ENCODE peak calls at places on chromosomes 13 and 19, in nine cellular contexts. U is stimulated activated CD4-positive, alpha-beta T cell treated with anti-CD3 and anti-CD28 coated beads, Interleukin-12 subunit alpha, Interleukin-12 subunit beta, amount 100 ng/mL, for 48 hours; O is retina; A is GM03348; B is globus pallidus; D is CD4-positive, alpha-beta memory T cell; R is H4; T is activated effector memory CD4-positive, alpha-beta T cell treated with anti-CD3 and anti-CD28 coated beads, Interleukin-2, amount 50 U/mL, for 16 hours; X is GM23338. K is an unnamed sample.

GRCh38 chr13:67374391-67374790 is 144.3 kb upstream of the PCDH9 start:
- DNase-seq in R (no peak), B (no peak), T (no peak), D (no peak), A (no peak), O (no peak), U (no peak), X (no peak), K (no peak)

GRCh38 chr19:45995715-45996385 is 583 bp downstream of the CCDC61 start:
- DNase-seq in X (no peak), U (no peak), R (no peak), B (no peak), O (no peak), T (no peak), D (no peak), A (no peak), K (no peak)

GRCh38 chr19:19040417-19040816 is 7.0 kb downstream of the ARMC6 start:
- DNase-seq in A (peak), U (no peak), R (no peak), X (no peak), D (no peak), T (no peak), O (no peak), B (no peak), K (no peak)

GRCh38 chr19:49064029-49064629 is 489 bp downstream of the NTF4 start:
- DNase-seq in O (no peak), B (no peak), U (no peak), R (no peak), T (no peak), X (peak), D (no peak), A (no peak), K (no peak)

GRCh38 chr13:77409412-77409811 is 82.5 kb upstream of the MYCBP2 start:
- DNase-seq in T (no peak), O (no peak), X (peak), D (no peak), R (no peak), U (no peak), B (no peak), A (no peak), K (no peak)

GRCh38 chr19:51971624-51972023 is 15.0 kb downstream of the ZNF350 start:
- DNase-seq in D (peak), T (no peak), A (no peak), X (peak), B (no peak), O (peak), U (no peak), R (no peak), K (no peak)

GRCh38 chr13:98142427-98143156 is at the start of gene FARP1:
- DNase-seq in U (no peak), R (peak), T (peak), O (peak), X (peak), D (peak), A (peak), B (peak), K (peak)

GRCh38 chr13:24208314-24208713 is 47.8 kb downstream of the SPATA13 start:
- DNase-seq in T (no peak), B (no peak), R (peak), D (no peak), X (no peak), O (no peak), U (no peak), A (peak), K (no peak)

GRCh38 chr13:113980489-113981064 is 6.7 kb upstream of the C13orf46 start:
- DNase-seq in B (no peak), O (no peak), D (no peak), X (no peak), A (no peak), R (no peak), U (no peak), T (no peak), K (peak)

GRCh38 chr13:25137624-25137892 is 34.5 kb downstream of the AMER2 start:
- DNase-seq in O (peak), R (no peak), T (no peak), X (no peak), U (no peak), D (no peak), B (no peak), A (no peak), K (no peak)

GRCh38 chr13:84998681-84999080 is 800.5 kb downstream of the SLITRK6 start:
- DNase-seq in X (no peak), B (no peak), A (no peak), T (no peak), O (no peak), U (no peak), R (no peak), D (no peak), K (no peak)

GRCh38 chr19:39780894-39781293 is 2.2 kb downstream of the LEUTX start:
- DNase-seq in R (no peak), X (no peak), O (no peak), T (no peak), U (no peak), A (no peak), D (no peak), B (no peak), K (no peak)

GRCh38 chr19:44149776-44150175 is 8.4 kb downstream of the ZNF234 start:
- DNase-seq in U (no peak), B (no peak), O (no peak), A (no peak), X (no peak), T (no peak), D (no peak), R (no peak), K (no peak)

GRCh38 chr13:77898097-77898496 is 20.5 kb downstream of the EDNRB start:
- DNase-seq in T (no peak), U (no peak), O (no peak), R (peak), D (no peak), B (no peak), X (no peak), A (no peak), K (no peak)

GRCh38 chr13:60617863-60618733 is 221.1 kb downstream of the TDRD3 start:
- DNase-seq in D (no peak), U (no peak), T (no peak), A (peak), R (peak), O (no peak), B (peak), X (peak), K (no peak)

GRCh38 chr19:30074741-30075460 is 132.9 kb downstream of the URI1 start:
- DNase-seq in O (no peak), U (no peak), T (no peak), X (no peak), D (no peak), B (no peak), A (no peak), R (no peak), K (peak)

GRCh38 chr13:105336706-105337582 is 1198.5 kb downstream of the EFNB2 start:
- DNase-seq in O (no peak), T (no peak), R (no peak), D (no peak), B (no peak), X (no peak), U (no peak), A (no peak), K (no peak)

GRCh38 chr19:39199025-39199424 is 2.3 kb downstream of the NCCRP1 start:
- DNase-seq in A (peak), O (no peak), X (no peak), T (no peak), B (peak), R (no peak), U (no peak), D (no peak), K (no peak)

GRCh38 chr13:67204731-67205130 is 25.4 kb downstream of the PCDH9 start:
- DNase-seq in T (no peak), U (no peak), D (no peak), R (no peak), A (no peak), X (no peak), B (no peak), O (no peak), K (no peak)

GRCh38 chr19:46624958-46625661 is at the start of gene PTGIR:
- DNase-seq in X (peak), T (no peak), U (no peak), D (no peak), A (peak), O (no peak), B (no peak), R (peak), K (no peak)

GRCh38 chr19:45474191-45474940 is 6.6 kb downstream of the FOSB start:
- DNase-seq in O (no peak), X (no peak), A (no peak), T (peak), B (no peak), D (peak), R (no peak), U (no peak), K (no peak)

GRCh38 chr19:6945733-6946132 is 58.4 kb downstream of the ADGRE1 start:
- DNase-seq in T (no peak), O (no peak), D (no peak), R (no peak), X (no peak), U (no peak), A (no peak), B (no peak), K (no peak)

GRCh38 chr19:13057744-13058143 is 44.9 kb downstream of the LYL1 start:
- DNase-seq in O (no peak), X (no peak), R (peak), A (no peak), D (no peak), B (no peak), U (no peak), T (no peak), K (no peak)

GRCh38 chr19:1650627-1651009 is 1.8 kb downstream of the TCF3 start:
- DNase-seq in R (no peak), X (peak), A (peak), D (peak), B (no peak), T (no peak), U (no peak), O (no peak), K (peak)

GRCh38 chr13:26074706-26075105 is 22.9 kb upstream of the SHISA2 start:
- DNase-seq in U (no peak), A (no peak), X (no peak), B (no peak), O (no peak), D (no peak), R (peak), T (no peak), K (no peak)

K was measured in spleen.